ENCODE peak calls at places on chromosomes 3 and 15, in nine cellular contexts. R is activated CD8-positive, alpha-beta memory T cell treated with anti-CD3 and anti-CD28 coated beads for 48 hours; J is naive thymus-derived CD8-positive, alpha-beta T cell; E is uterus; Z is NCI-H1417; F is HL-60; B is RWPE1; C is sigmoid colon; P is Calu3. A is an unnamed sample.

GRCh38 chr3:146598486-146598885 is 6.7 kb downstream of the PLSCR5 start:
- DNase-seq in P (no peak), B (no peak), C (no peak), Z (no peak), R (no peak), E (no peak), F (no peak), J (no peak), A (no peak)

GRCh38 chr15:85443593-85444328 is 63.4 kb downstream of the AKAP13 start:
- DNase-seq in Z (peak), P (peak), B (peak), F (no peak), R (no peak), J (no peak), E (no peak), C (no peak), A (no peak)

GRCh38 chr3:66938338-66938963 is 59.7 kb upstream of the KBTBD8 start:
- DNase-seq in R (no peak), P (peak), E (no peak), F (peak), Z (peak), C (no peak), B (peak), J (peak), A (no peak)

GRCh38 chr3:182479766-182480336 is 313.5 kb upstream of the ATP11B start:
- DNase-seq in C (no peak), E (no peak), J (no peak), B (no peak), Z (no peak), R (no peak), P (no peak), F (no peak), A (no peak)

GRCh38 chr3:132232231-132232792 is 84.9 kb upstream of the ACP3 start:
- DNase-seq in F (peak), C (no peak), B (no peak), E (no peak), J (no peak), Z (peak), R (no peak), P (no peak), A (no peak)

GRCh38 chr3:53193466-53194217 is 32.6 kb downstream of the PRKCD start:
- DNase-seq in C (no peak), Z (no peak), R (no peak), F (no peak), P (no peak), E (peak), J (no peak), B (no peak), A (no peak)

GRCh38 chr3:137050281-137050680 is 92.5 kb downstream of the IL20RB start:
- DNase-seq in J (no peak), Z (no peak), R (no peak), B (no peak), F (no peak), E (no peak), C (no peak), P (no peak), A (no peak)

GRCh38 chr15:90471769-90472168 is 58.0 kb upstream of the CRTC3 start:
- DNase-seq in Z (no peak), J (no peak), R (no peak), C (no peak), F (no peak), E (no peak), P (no peak), B (no peak), A (no peak)

GRCh38 chr3:190522621-190523222 is 8.8 kb downstream of the IL1RAP start:
- DNase-seq in E (no peak), Z (no peak), F (no peak), C (no peak), J (no peak), R (no peak), P (no peak), B (no peak), A (no peak)

GRCh38 chr3:159763466-159764210 is 225.0 kb upstream of the IL12A start:
- DNase-seq in B (peak), R (no peak), C (peak), P (peak), Z (peak), F (no peak), E (peak), J (no peak), A (peak)

GRCh38 chr3:159855599-159856495 is 132.8 kb upstream of the IL12A start:
- DNase-seq in E (no peak), P (no peak), R (no peak), C (no peak), B (no peak), J (no peak), Z (peak), F (no peak), A (no peak)

GRCh38 chr15:53482055-53482454 is 277.4 kb downstream of the WDR72 start:
- DNase-seq in E (no peak), P (no peak), C (no peak), B (no peak), Z (no peak), F (no peak), J (no peak), R (no peak), A (no peak)

GRCh38 chr3:16513141-16514020 is at the start of gene RFTN1:
- DNase-seq in F (peak), P (peak), C (no peak), E (peak), B (peak), J (peak), Z (peak), R (peak), A (peak)

GRCh38 chr3:124854027-124854426 is 33.1 kb downstream of the ITGB5 start:
- DNase-seq in C (no peak), P (no peak), E (no peak), F (no peak), R (no peak), J (no peak), B (no peak), Z (no peak), A (no peak)

GRCh38 chr15:41870689-41871081 is 23.2 kb downstream of the SPTBN5 start:
- DNase-seq in R (peak), F (no peak), P (no peak), B (peak), C (no peak), J (peak), Z (no peak), E (no peak), A (peak)

GRCh38 chr15:72787521-72787920 is 4.0 kb upstream of the ADPGK start:
- DNase-seq in C (no peak), B (no peak), P (no peak), F (no peak), R (no peak), E (no peak), Z (no peak), J (no peak), A (no peak)

GRCh38 chr15:36779744-36780408 is 200.4 kb downstream of the CDIN1 start:
- DNase-seq in C (no peak), R (no peak), P (no peak), J (no peak), Z (no peak), B (no peak), F (no peak), E (no peak), A (no peak)

GRCh38 chr3:138348950-138349739 is 766 bp downstream of the MRAS start:
- DNase-seq in E (peak), B (no peak), P (peak), C (peak), F (no peak), Z (peak), J (no peak), R (no peak), A (no peak)

GRCh38 chr3:45145681-45146614 is at the start of gene CDCP1:
- DNase-seq in F (no peak), Z (peak), P (peak), R (no peak), J (no peak), C (no peak), B (peak), E (peak), A (no peak)

GRCh38 chr15:75001310-75001709 is 5.9 kb downstream of the SCAMP5 start:
- DNase-seq in P (no peak), F (no peak), B (no peak), R (no peak), J (no peak), E (no peak), C (no peak), Z (no peak), A (no peak)

GRCh38 chr3:131031660-131032059 is 5.0 kb downstream of the NEK11 start:
- DNase-seq in J (no peak), E (no peak), B (no peak), P (no peak), C (no peak), F (no peak), Z (no peak), R (no peak), A (no peak)

GRCh38 chr3:183224581-183224980 is 28.5 kb upstream of the B3GNT5 start:
- DNase-seq in F (no peak), Z (no peak), R (no peak), C (no peak), J (peak), E (no peak), B (no peak), P (no peak), A (peak)

GRCh38 chr3:104788807-104789206 is 577.9 kb upstream of the ALCAM start:
- DNase-seq in J (no peak), P (no peak), R (no peak), C (no peak), B (no peak), Z (no peak), E (no peak), F (no peak), A (no peak)